ENCODE peak calls at places on chromosomes 12 and 14, in ten cellular contexts. P is psoas muscle, G is GM23338, F is heart left ventricle, S is neural progenitor cell, K is ovary, Y is keratinocyte, V is gastrocnemius medialis, E is tibial artery, O is MM.1S. B is an unnamed sample. For H3K4me1, the result is how much of the 10 kb centered on the place peaks cover.

GRCh38 chr12:5807090-5807414 is 138.0 kb downstream of the ANO2 start:
- DNase-seq in P (no peak), G (no peak), F (no peak), S (no peak), K (no peak), Y (no peak), V (no peak), E (no peak), O (no peak), B (no peak)

GRCh38 chr12:7907009-7907408 is 29.0 kb downstream of the SLC2A3 start:
- DNase-seq in P (no peak), G (peak), F (no peak), S (peak), K (no peak), Y (no peak), V (no peak), E (no peak), O (no peak), B (no peak)

GRCh38 chr14:65478596-65478995 is 66.1 kb downstream of the FUT8 start:
- DNase-seq in P (no peak), G (no peak), F (no peak), S (peak), K (no peak), Y (no peak), V (no peak), E (no peak), O (no peak), B (no peak)

GRCh38 chr14:73254247-73255004 is 17.1 kb downstream of the PAPLN start:
- DNase-seq in P (peak), G (no peak), F (no peak), S (no peak), K (no peak), Y (no peak), V (no peak), E (no peak), O (no peak), B (no peak)

GRCh38 chr12:19248929-19249602 is 119.5 kb downstream of the PLEKHA5 start:
- DNase-seq in P (no peak), G (no peak), F (no peak), S (no peak), K (no peak), Y (no peak), V (no peak), E (no peak), O (no peak), B (no peak)

GRCh38 chr14:50658203-50658602 is 9.9 kb downstream of the SAV1 start:
- DNase-seq in P (no peak), G (peak), F (no peak), S (peak), K (no peak), Y (no peak), V (no peak), E (no peak), O (no peak), B (no peak)

GRCh38 chr12:95986635-95987535 is 9.3 kb downstream of the HAL start:
- DNase-seq in P (no peak), G (peak), F (no peak), S (no peak), K (no peak), Y (no peak), V (no peak), E (no peak), O (no peak), B (no peak)

GRCh38 chr14:96806836-96807235 is 9.7 kb downstream of the VRK1 start:
- DNase-seq in P (no peak), G (no peak), F (no peak), S (no peak), K (no peak), Y (no peak), V (no peak), E (no peak), O (no peak), B (no peak)

GRCh38 chr14:104681689-104682074 is 7.7 kb upstream of the INF2 start:
- DNase-seq in P (peak), G (peak), F (peak), S (peak), K (peak), Y (no peak), V (peak), E (peak), O (no peak), B (peak)

GRCh38 chr14:60206837-60207533 is 41.8 kb upstream of the DHRS7 start:
- DNase-seq in P (no peak), G (no peak), F (no peak), S (no peak), K (no peak), Y (no peak), V (no peak), E (no peak), O (no peak), B (no peak)

GRCh38 chr12:92398565-92399309 is 253.1 kb upstream of the BTG1 start:
- DNase-seq in P (no peak), G (no peak), F (no peak), S (peak), K (no peak), Y (no peak), V (no peak), E (no peak), O (no peak), B (no peak)

GRCh38 chr12:82688035-82688501 is 1.4 kb downstream of the TMTC2 start:
- DNase-seq in P (no peak), G (no peak), F (no peak), S (peak), K (no peak), Y (no peak), V (no peak), E (no peak), O (peak), B (no peak)
- TF ChIP-seq CTCF in P (no peak), G (no peak), F (no peak), S (peak), K (no peak), Y (no peak), V (no peak), E (no peak), O (peak), B (no peak)

GRCh38 chr14:100140452-100141132 is 18.9 kb downstream of the DEGS2 start:
- DNase-seq in P (no peak), G (peak), F (no peak), S (peak), K (no peak), Y (no peak), V (no peak), E (no peak), O (no peak), B (peak)
- H3K4me1 ChIP-seq in P (under half), G (under half), F (under half), S (under half), K (under half), Y (under half), V (under half), E (under half), O (under half), B (under half)

GRCh38 chr12:116750298-116750697 is 12.2 kb downstream of the RNFT2 start:
- DNase-seq in P (no peak), G (no peak), F (no peak), S (no peak), K (no peak), Y (no peak), V (no peak), E (no peak), O (no peak), B (no peak)

GRCh38 chr12:116749884-116750283 is 11.8 kb downstream of the RNFT2 start:
- DNase-seq in P (no peak), G (no peak), F (no peak), S (no peak), K (no peak), Y (no peak), V (no peak), E (peak), O (no peak), B (no peak)

GRCh38 chr12:116745554-116745953 is 7.4 kb downstream of the RNFT2 start:
- DNase-seq in P (no peak), G (no peak), F (no peak), S (no peak), K (no peak), Y (no peak), V (no peak), E (no peak), O (no peak), B (no peak)
- TF ChIP-seq CTCF in P (no peak), G (no peak), F (no peak), S (no peak), K (no peak), Y (no peak), V (no peak), E (no peak), O (no peak), B (no peak)

GRCh38 chr12:57239587-57240068 is 10.1 kb downstream of the SHMT2 start:
- DNase-seq in P (no peak), G (peak), F (no peak), S (no peak), K (peak), Y (no peak), V (no peak), E (no peak), O (no peak), B (no peak)
- H3K4me1 ChIP-seq in P (half or more), G (half or more), F (half or more), S (half or more), K (under half), Y (half or more), V (half or more), E (under half), O (under half), B (under half)

GRCh38 chr14:75970989-75971388 is 10.8 kb downstream of the TGFB3 start:
- DNase-seq in P (no peak), G (peak), F (no peak), S (no peak), K (no peak), Y (no peak), V (no peak), E (no peak), O (no peak), B (no peak)
- TF ChIP-seq CTCF in P (no peak), G (no peak), F (no peak), S (no peak), K (no peak), Y (no peak), V (no peak), E (no peak), O (no peak), B (no peak)

GRCh38 chr12:94171595-94171930 is 23.2 kb downstream of the PLXNC1 start:
- DNase-seq in P (no peak), G (no peak), F (no peak), S (no peak), K (no peak), Y (no peak), V (no peak), E (no peak), O (no peak), B (no peak)
- H3K4me1 ChIP-seq in P (under half), G (under half), F (under half), S (under half), K (under half), Y (under half), V (under half), E (under half), O (half or more), B (under half)

DNA sequence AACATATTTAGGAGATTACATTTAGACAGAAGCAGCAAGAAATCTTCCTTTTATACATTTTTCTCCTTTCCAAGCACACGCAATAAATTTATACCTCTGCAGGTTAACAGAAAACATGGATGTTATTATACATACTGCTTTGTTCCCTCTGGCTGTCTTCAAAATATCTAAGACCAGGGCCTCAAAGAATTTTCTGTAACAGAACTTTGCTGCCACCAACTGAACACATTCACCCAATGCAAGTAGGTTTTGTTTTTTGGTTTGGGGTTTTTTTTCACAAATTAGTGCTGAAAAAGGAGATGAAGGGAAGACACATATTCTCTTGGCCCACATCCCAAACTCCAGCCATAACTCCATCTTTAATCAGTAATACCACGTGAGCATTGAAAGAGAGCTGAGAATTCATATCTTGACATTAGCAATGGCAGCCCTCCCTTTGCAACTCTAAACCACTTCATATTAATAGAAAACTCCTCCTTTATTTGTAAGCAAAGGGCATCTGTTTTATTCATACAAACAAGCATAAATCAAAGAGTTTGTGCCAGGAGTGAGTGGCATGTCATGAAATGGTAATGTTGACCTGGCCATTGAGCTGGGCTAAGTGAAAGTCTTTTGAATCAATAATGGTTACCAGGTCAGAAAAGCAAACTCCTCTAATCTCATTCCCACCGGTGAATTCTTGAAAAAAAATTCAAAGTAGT is 150.8 kb upstream of the FSCB start:
- DNase-seq in P (no peak), G (peak), F (no peak), S (peak), K (no peak), Y (no peak), V (no peak), E (no peak), O (peak), B (no peak)
- TF ChIP-seq CTCF in P (no peak), G (peak), F (peak), S (peak), K (no peak), Y (peak), V (no peak), E (no peak), O (peak), B (no peak)

GRCh38 chr14:52875707-52876106 is 75.1 kb downstream of the FERMT2 start:
- DNase-seq in P (no peak), G (no peak), F (no peak), S (no peak), K (no peak), Y (no peak), V (no peak), E (no peak), O (no peak), B (no peak)
- H3K4me1 ChIP-seq in P (under half), G (half or more), F (under half), S (under half), K (under half), Y (under half), V (under half), E (under half), O (under half), B (under half)

GRCh38 chr12:31728917-31729640 is at the start of gene AMN1:
- DNase-seq in P (peak), G (peak), F (peak), S (peak), K (peak), Y (peak), V (peak), E (peak), O (peak), B (peak)
- TF ChIP-seq CTCF in P (peak), G (no peak), F (no peak), S (no peak), K (peak), Y (no peak), V (peak), E (peak), O (no peak), B (no peak)